ENCODE peak calls at places on chromosomes 12 and 14, in eight cellular contexts. J is esophagus squamous epithelium; S is iPS DF 6.9; P is sigmoid colon; Y is GM23248; F is CD8-positive, alpha-beta T cell; X is CD4-positive, CD25-positive, alpha-beta regulatory T cell; G is endodermal cell. E is an unnamed sample.

GRCh38 chr12:31105668-31106067 is 32.0 kb downstream of the DDX11 start:
- DNase-seq in P (no peak), J (no peak), F (no peak), G (peak; percentile 46), S (no peak), X (no peak), Y (no peak), E (no peak)

GRCh38 chr12:121107681-121108080 is 25.0 kb upstream of the P2RX7 start:
- DNase-seq in X (no peak), S (no peak), P (peak; percentile 38), Y (peak; percentile 14), G (peak; percentile 57), J (no peak), F (no peak), E (no peak)

GRCh38 chr12:62861586-62861985 is 73.4 kb downstream of the PPM1H start:
- DNase-seq in G (no peak), J (no peak), F (no peak), X (no peak), S (no peak), P (no peak), Y (no peak), E (no peak)

GRCh38 chr14:100619382-100620305 is 32.4 kb upstream of the BEGAIN start:
- DNase-seq in S (no peak), G (peak; percentile 35), P (peak; percentile 37), Y (no peak), X (no peak), J (no peak), F (no peak), E (no peak)

GRCh38 chr14:101477648-101478047 is 83.6 kb upstream of the DIO3 start:
- DNase-seq in F (no peak), G (no peak), Y (peak; percentile 57), P (no peak), J (no peak), S (no peak), X (no peak), E (no peak)

GRCh38 chr12:123242083-123242904 is 9.1 kb downstream of the MTRFR start:
- DNase-seq in P (no peak), F (peak; percentile 28), J (no peak), G (no peak), X (no peak), S (no peak), Y (no peak), E (no peak)

GRCh38 chr14:92670967-92671366 is 77.5 kb downstream of the LGMN start:
- DNase-seq in J (no peak), P (no peak), F (no peak), X (no peak), S (no peak), Y (peak; percentile 77), G (no peak), E (no peak)

GRCh38 chr14:20757963-20758362 is 10.2 kb upstream of the EDDM3B start:
- DNase-seq in S (no peak), G (peak; percentile 77), P (no peak), F (no peak), X (peak; percentile 26), Y (no peak), J (no peak), E (peak; percentile 11)

GRCh38 chr14:72948481-72949138 is 22.3 kb downstream of the DCAF4 start:
- DNase-seq in F (peak; percentile 49), X (peak; percentile 65), G (peak; percentile 89), J (no peak), P (no peak), Y (peak; percentile 74), S (no peak), E (peak; percentile 64)

GRCh38 chr12:45726594-45727300 is 2.8 kb upstream of the ARID2 start:
- DNase-seq in S (no peak), F (no peak), Y (peak; percentile 78), P (peak; percentile 83), G (no peak), X (peak; percentile 42), J (no peak), E (peak; percentile 39)

GRCh38 chr12:104454997-104455396 is 1.8 kb upstream of the CHST11 start:
- DNase-seq in Y (peak; percentile 83), G (no peak), P (peak; percentile 38), F (no peak), J (no peak), X (no peak), S (no peak), E (no peak)

GRCh38 chr12:51924551-51925399 is 17.5 kb downstream of the ACVRL1 start:
- DNase-seq in Y (no peak), S (no peak), G (peak; percentile 44), F (no peak), P (no peak), J (no peak), X (no peak), E (peak; percentile 27)

GRCh38 chr12:51922146-51922545 is 14.8 kb downstream of the ACVRL1 start:
- DNase-seq in Y (no peak), P (peak; percentile 43), G (peak; percentile 39), X (no peak), J (no peak), S (no peak), F (no peak), E (no peak)

GRCh38 chr12:51922762-51923505 is 15.6 kb downstream of the ACVRL1 start:
- DNase-seq in X (no peak), J (no peak), G (no peak), P (peak; percentile 84), F (no peak), Y (peak; percentile 80), S (no peak), E (no peak)

GRCh38 chr12:51925400-51926063 is 18.2 kb downstream of the ACVRL1 start:
- DNase-seq in F (no peak), Y (no peak), J (no peak), P (no peak), S (no peak), G (peak; percentile 42), X (no peak), E (no peak)

DNA sequence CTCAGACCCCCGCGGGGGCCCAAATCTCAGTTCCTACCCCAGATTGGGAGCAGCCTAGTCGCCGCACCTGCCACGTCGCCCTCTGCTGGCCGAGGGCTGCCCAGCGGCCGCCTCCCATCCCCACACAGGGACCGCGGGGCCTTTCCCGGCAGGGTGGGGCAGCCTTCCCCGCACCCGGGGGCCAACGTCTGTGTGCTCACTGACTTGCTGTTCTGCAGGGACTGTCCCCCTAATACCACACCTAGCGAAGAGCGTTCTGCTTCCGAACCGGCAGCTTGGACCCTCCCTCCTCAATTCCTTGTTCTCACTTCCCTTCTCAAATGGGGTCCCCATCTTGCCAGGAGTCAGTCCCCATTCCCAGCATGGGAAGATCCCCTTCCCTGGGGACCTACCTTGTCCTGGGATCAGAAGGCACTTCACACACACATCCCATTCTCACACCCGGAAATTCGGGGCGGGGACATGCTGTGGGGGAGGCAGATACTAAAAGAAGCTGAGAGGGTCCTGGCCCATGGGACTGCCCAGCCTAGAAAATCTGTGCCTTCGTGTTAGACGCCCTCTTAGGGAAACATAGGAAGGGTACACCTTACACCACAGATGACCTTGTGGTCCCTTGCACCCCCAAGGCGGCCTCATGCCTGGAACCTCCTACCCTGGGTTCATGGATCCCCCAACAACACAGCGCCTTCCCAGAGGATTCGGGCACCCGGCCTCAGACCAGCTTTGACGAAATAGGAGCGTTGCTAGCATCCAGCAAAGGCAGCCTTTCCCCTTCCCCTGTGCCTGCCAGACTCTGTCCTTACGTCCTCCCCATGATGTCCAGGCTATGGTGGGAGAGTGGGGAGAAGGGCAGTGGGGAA is 16.4 kb downstream of the ACVRL1 start:
- DNase-seq in J (no peak), Y (peak; percentile 74), P (peak; percentile 79), S (peak; percentile 43), F (peak; percentile 37), G (peak; percentile 93), X (peak; percentile 23), E (peak; percentile 77)
- H3K4me3 ChIP-seq in J (no peak overlapping the region), Y (peak overlapping the region; percentile 52), P (peak overlapping the region; percentile 10), S (no peak overlapping the region), F (no peak overlapping the region), G (no peak overlapping the region), X (no peak overlapping the region), E (no peak overlapping the region)

GRCh38 chr12:112350593-112351592 is 31.3 kb downstream of the HECTD4 start:
- DNase-seq in G (no peak), P (no peak), Y (peak; percentile 39), J (no peak), X (no peak), S (no peak), F (no peak), E (no peak)
- H3K27ac ChIP-seq in G (no peak overlapping the region), P (no peak overlapping the region), Y (peak overlapping the region; percentile 6), J (peak overlapping the region; percentile 73), X (no peak overlapping the region), S (no peak overlapping the region), F (no peak overlapping the region), E (no peak overlapping the region)

DNA sequence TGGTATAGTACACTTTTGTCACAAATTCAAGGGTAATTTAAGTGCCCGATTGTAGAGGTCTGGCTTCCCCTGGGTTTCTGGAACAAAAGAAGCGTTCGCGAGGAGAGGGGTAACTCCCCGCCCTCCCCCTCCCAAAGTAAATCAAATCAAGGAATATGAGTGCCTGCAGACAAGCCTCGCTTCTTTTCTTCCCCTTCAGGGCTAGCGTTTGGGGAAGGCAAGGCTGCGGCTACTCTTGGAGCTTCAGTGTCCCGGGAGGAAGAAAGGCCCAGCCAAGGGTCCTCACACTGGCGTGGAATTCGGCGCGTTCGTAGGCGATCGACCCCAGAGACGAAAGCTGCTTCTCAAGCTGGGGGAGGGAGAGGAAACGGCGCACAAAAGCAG is 414 bp upstream of the TMPO start:
- DNase-seq in X (no peak), S (no peak), Y (no peak), F (no peak), G (no peak), J (no peak), P (no peak), E (no peak)
- H3K4me1 ChIP-seq in X (peaks cover 47% of the 10 kb centered on the region), S (no peaks in the 10 kb centered on the region), Y (peaks cover 10% of the 10 kb centered on the region), F (peaks cover 42% of the 10 kb centered on the region), G (no peaks in the 10 kb centered on the region), J (peaks cover 11% of the 10 kb centered on the region), P (no peaks in the 10 kb centered on the region), E (no peaks in the 10 kb centered on the region)

GRCh38 chr12:42445891-42446290 is 119.9 kb downstream of the PPHLN1 start:
- DNase-seq in F (no peak), G (no peak), Y (no peak), J (no peak), S (no peak), X (no peak), P (no peak), E (no peak)

GRCh38 chr12:42446761-42447160 is 120.8 kb downstream of the PPHLN1 start:
- DNase-seq in P (no peak), J (no peak), G (no peak), S (no peak), Y (no peak), F (no peak), X (no peak), E (no peak)

GRCh38 chr12:42450248-42450647 is 124.3 kb downstream of the PPHLN1 start:
- DNase-seq in X (no peak), F (no peak), G (no peak), J (no peak), Y (peak; percentile 62), S (no peak), P (no peak), E (no peak)

GRCh38 chr12:42448841-42449240 is 122.9 kb downstream of the PPHLN1 start:
- DNase-seq in Y (no peak), J (no peak), G (no peak), S (no peak), X (no peak), F (no peak), P (no peak), E (no peak)

DNA sequence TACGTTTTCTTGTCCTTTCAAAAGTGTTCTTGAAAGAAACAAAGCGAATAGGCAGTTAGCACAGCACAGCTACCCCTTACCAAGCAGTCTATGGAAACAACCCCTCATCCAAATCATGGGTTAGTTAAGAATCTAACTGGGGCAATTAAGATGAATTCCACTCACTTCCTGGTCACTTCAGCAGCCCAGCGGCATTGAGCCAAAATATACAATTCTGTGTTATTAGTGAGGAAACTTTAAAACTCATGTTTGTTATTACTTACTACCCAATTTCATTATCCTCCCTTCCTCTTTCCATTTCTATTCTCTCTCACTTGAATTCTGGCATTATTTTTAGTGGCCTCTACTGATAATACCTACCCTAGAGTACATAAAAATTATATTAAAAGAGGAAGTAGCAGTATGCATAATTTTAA is 121.4 kb downstream of the PPHLN1 start:
- DNase-seq in X (no peak), F (no peak), Y (no peak), P (no peak), G (no peak), S (no peak), J (no peak), E (no peak)
- H3K4me3 ChIP-seq in X (no peak overlapping the region), F (no peak overlapping the region), Y (no peak overlapping the region), P (no peak overlapping the region), G (no peak overlapping the region), S (no peak overlapping the region), J (no peak overlapping the region), E (no peak overlapping the region)

E was measured in pancreas.